ENCODE peak calls at places on chromosomes 5 and 9, in nine cellular contexts. O is substantia nigra; V is kidney; A is mammary epithelial cell; X is ovary; E is CD8-positive, alpha-beta memory T cell; P is left ventricle myocardium inferior; J is Peyer's patch; D is gastrocnemius medialis. B is an unnamed sample.

GRCh38 chr5:174919351-174919750 is 195.0 kb downstream of the MSX2 start:
- DNase-seq in O (no peak), V (no peak), A (no peak), X (no peak), E (no peak), P (no peak), J (no peak), D (no peak), B (no peak)

GRCh38 chr9:89218040-89218928 is 39.7 kb upstream of the SHC3 start:
- DNase-seq in O (no peak), V (no peak), A (no peak), X (no peak), E (no peak), P (no peak), J (no peak), D (no peak), B (no peak)

GRCh38 chr9:113428062-113428600 is 17.6 kb downstream of the C9orf43 start:
- DNase-seq in O (no peak), V (no peak), A (no peak), X (no peak), E (no peak), P (no peak), J (no peak), D (no peak), B (no peak)

GRCh38 chr9:113737414-113738271 is 138.5 kb upstream of the ZNF618 start:
- DNase-seq in O (no peak), V (no peak), A (peak), X (peak), E (no peak), P (no peak), J (peak), D (no peak), B (peak)

GRCh38 chr9:69130456-69131441 is 43.3 kb upstream of the TJP2 start:
- DNase-seq in O (no peak), V (no peak), A (peak), X (peak), E (no peak), P (no peak), J (peak), D (no peak), B (no peak)

GRCh38 chr5:58497956-58498942 is 7.0 kb downstream of the GAPT start:
- DNase-seq in O (no peak), V (no peak), A (peak), X (peak), E (no peak), P (no peak), J (peak), D (no peak), B (no peak)

GRCh38 chr9:137972355-137972987 is 94.9 kb downstream of the CACNA1B start:
- DNase-seq in O (no peak), V (peak), A (no peak), X (no peak), E (no peak), P (no peak), J (peak), D (no peak), B (no peak)

GRCh38 chr5:159175547-159175946 is 33.8 kb downstream of the RNF145 start:
- DNase-seq in O (no peak), V (no peak), A (peak), X (no peak), E (no peak), P (no peak), J (no peak), D (no peak), B (no peak)

GRCh38 chr5:176592573-176592972 is 17.4 kb downstream of the GPRIN1 start:
- DNase-seq in O (no peak), V (no peak), A (no peak), X (no peak), E (no peak), P (no peak), J (no peak), D (no peak), B (no peak)

GRCh38 chr9:114048533-114049452 is 29.3 kb downstream of the AMBP start:
- DNase-seq in O (no peak), V (no peak), A (no peak), X (no peak), E (no peak), P (no peak), J (no peak), D (no peak), B (peak)

GRCh38 chr5:522899-523657 is 1.2 kb downstream of the SLC9A3 start:
- DNase-seq in O (no peak), V (no peak), A (no peak), X (no peak), E (no peak), P (no peak), J (peak), D (no peak), B (no peak)

GRCh38 chr9:80501635-80502034 is 929.9 kb downstream of the TLE4 start:
- DNase-seq in O (no peak), V (no peak), A (peak), X (no peak), E (no peak), P (no peak), J (no peak), D (no peak), B (no peak)

GRCh38 chr9:97419315-97419867 is 7.5 kb downstream of the TDRD7 start:
- DNase-seq in O (no peak), V (no peak), A (peak), X (no peak), E (no peak), P (no peak), J (no peak), D (no peak), B (no peak)

GRCh38 chr9:93116049-93116961 is 17.7 kb downstream of the NINJ1 start:
- DNase-seq in O (no peak), V (peak), A (no peak), X (peak), E (no peak), P (peak), J (peak), D (peak), B (no peak)

GRCh38 chr5:109347252-109347888 is 62.4 kb downstream of the PJA2 start:
- DNase-seq in O (no peak), V (no peak), A (no peak), X (no peak), E (no peak), P (no peak), J (no peak), D (no peak), B (no peak)

GRCh38 chr5:116908537-116908936 is 333.9 kb upstream of the SEMA6A start:
- DNase-seq in O (no peak), V (no peak), A (no peak), X (no peak), E (no peak), P (no peak), J (no peak), D (no peak), B (no peak)

GRCh38 chr5:121974261-121974660 is 12.5 kb downstream of the SRFBP1 start:
- DNase-seq in O (no peak), V (no peak), A (no peak), X (no peak), E (no peak), P (no peak), J (no peak), D (no peak), B (no peak)

GRCh38 chr9:128747233-128747632 is 23.3 kb upstream of the ZDHHC12 start:
- DNase-seq in O (no peak), V (no peak), A (no peak), X (no peak), E (no peak), P (no peak), J (no peak), D (no peak), B (no peak)

GRCh38 chr9:93294011-93294410 is 110.1 kb downstream of the WNK2 start:
- DNase-seq in O (no peak), V (no peak), A (no peak), X (no peak), E (no peak), P (no peak), J (no peak), D (no peak), B (no peak)

GRCh38 chr5:8906303-8906967 is 639.4 kb downstream of the SEMA5A start:
- DNase-seq in O (no peak), V (no peak), A (peak), X (no peak), E (no peak), P (no peak), J (no peak), D (no peak), B (no peak)

GRCh38 chr9:445033-445432 is 230.4 kb downstream of the DOCK8 start:
- DNase-seq in O (no peak), V (peak), A (no peak), X (peak), E (no peak), P (peak), J (no peak), D (no peak), B (no peak)

GRCh38 chr9:96376926-96377874 is 6.3 kb downstream of the SLC35D2 start:
- DNase-seq in O (no peak), V (no peak), A (peak), X (no peak), E (no peak), P (no peak), J (peak), D (no peak), B (no peak)

GRCh38 chr9:4615778-4616177 is 46.3 kb upstream of the PLPP6 start:
- DNase-seq in O (no peak), V (no peak), A (no peak), X (no peak), E (no peak), P (no peak), J (no peak), D (no peak), B (no peak)

GRCh38 chr5:118888556-118888955 is 99.8 kb downstream of the DTWD2 start:
- DNase-seq in O (no peak), V (no peak), A (no peak), X (no peak), E (no peak), P (no peak), J (no peak), D (no peak), B (no peak)

GRCh38 chr5:132008961-132009680 is 2.3 kb downstream of the ACSL6 start:
- DNase-seq in O (no peak), V (peak), A (peak), X (no peak), E (no peak), P (no peak), J (peak), D (peak), B (no peak)

GRCh38 chr9:88628114-88628513 is 93.1 kb downstream of the NXNL2 start:
- DNase-seq in O (no peak), V (no peak), A (no peak), X (no peak), E (no peak), P (no peak), J (no peak), D (no peak), B (no peak)

GRCh38 chr9:34573599-34574325 is 15.8 kb downstream of the CNTFR start:
- DNase-seq in O (no peak), V (peak), A (no peak), X (no peak), E (no peak), P (no peak), J (no peak), D (no peak), B (no peak)

GRCh38 chr9:26264709-26265601 is 586.7 kb upstream of the TUSC1 start:
- DNase-seq in O (no peak), V (no peak), A (peak), X (no peak), E (no peak), P (no peak), J (no peak), D (no peak), B (no peak)

GRCh38 chr5:146707316-146707715 is 171.2 kb downstream of the PPP2R2B start:
- DNase-seq in O (no peak), V (no peak), A (no peak), X (no peak), E (no peak), P (no peak), J (no peak), D (no peak), B (no peak)

GRCh38 chr9:81369136-81369535 is 320.2 kb downstream of the TLE1 start:
- DNase-seq in O (no peak), V (no peak), A (no peak), X (no peak), E (no peak), P (no peak), J (no peak), D (no peak), B (no peak)

GRCh38 chr5:44774279-44774880 is 34.4 kb upstream of the MRPS30 start:
- DNase-seq in O (no peak), V (no peak), A (peak), X (peak), E (no peak), P (no peak), J (no peak), D (no peak), B (no peak)

GRCh38 chr5:82748688-82749091 is 328.5 kb downstream of the TMEM167A start:
- DNase-seq in O (no peak), V (no peak), A (no peak), X (no peak), E (no peak), P (no peak), J (no peak), D (no peak), B (no peak)

GRCh38 chr9:34651876-34652602 is at the start of gene IL11RA:
- DNase-seq in O (peak), V (peak), A (peak), X (peak), E (no peak), P (peak), J (peak), D (peak), B (peak)

GRCh38 chr5:43309657-43310056 is 3.6 kb downstream of the HMGCS1 start:
- DNase-seq in O (no peak), V (no peak), A (peak), X (no peak), E (no peak), P (no peak), J (no peak), D (no peak), B (no peak)

GRCh38 chr5:11524188-11524587 is 380.1 kb downstream of the CTNND2 start:
- DNase-seq in O (no peak), V (no peak), A (no peak), X (no peak), E (no peak), P (no peak), J (no peak), D (no peak), B (no peak)

GRCh38 chr9:36158122-36158521 is 11.1 kb upstream of the CCIN start:
- DNase-seq in O (no peak), V (no peak), A (no peak), X (no peak), E (no peak), P (no peak), J (no peak), D (no peak), B (no peak)

GRCh38 chr9:131623655-131624330 is 78.5 kb downstream of the PRRT1B start:
- DNase-seq in O (no peak), V (peak), A (no peak), X (no peak), E (no peak), P (no peak), J (no peak), D (no peak), B (no peak)

GRCh38 chr9:131622536-131622935 is 77.2 kb downstream of the PRRT1B start:
- DNase-seq in O (no peak), V (no peak), A (no peak), X (no peak), E (no peak), P (no peak), J (no peak), D (no peak), B (no peak)

GRCh38 chr9:131625388-131625787 is 80.1 kb downstream of the PRRT1B start:
- DNase-seq in O (no peak), V (peak), A (no peak), X (no peak), E (no peak), P (no peak), J (no peak), D (no peak), B (no peak)

GRCh38 chr9:131625848-131626670 is 80.7 kb downstream of the PRRT1B start:
- DNase-seq in O (no peak), V (peak), A (no peak), X (no peak), E (peak), P (no peak), J (no peak), D (no peak), B (no peak)

GRCh38 chr9:131624636-131625241 is 79.4 kb downstream of the PRRT1B start:
- DNase-seq in O (no peak), V (peak), A (no peak), X (no peak), E (no peak), P (peak), J (no peak), D (no peak), B (no peak)
- H3K27ac ChIP-seq in O (no peak), V (no peak), A (no peak), X (no peak), E (peak), P (peak), J (peak), D (peak), B (no peak)

GRCh38 chr5:150507283-150508020 is 479 bp upstream of the NDST1 start:
- DNase-seq in O (no peak), V (no peak), A (no peak), X (no peak), E (no peak), P (no peak), J (peak), D (no peak), B (no peak)
- H3K27ac ChIP-seq in O (peak), V (peak), A (no peak), X (peak), E (no peak), P (peak), J (peak), D (peak), B (no peak)

GRCh38 chr5:172660974-172661373 is 19.9 kb downstream of the NEURL1B start:
- DNase-seq in O (no peak), V (no peak), A (no peak), X (no peak), E (no peak), P (no peak), J (no peak), D (no peak), B (no peak)

GRCh38 chr5:172661536-172661935 is 20.5 kb downstream of the NEURL1B start:
- DNase-seq in O (no peak), V (no peak), A (no peak), X (no peak), E (no peak), P (no peak), J (no peak), D (no peak), B (no peak)

GRCh38 chr5:172664018-172664417 is 23.0 kb downstream of the NEURL1B start:
- DNase-seq in O (no peak), V (no peak), A (no peak), X (no peak), E (no peak), P (no peak), J (no peak), D (no peak), B (no peak)

GRCh38 chr5:172665049-172665541 is 24.0 kb downstream of the NEURL1B start:
- DNase-seq in O (no peak), V (no peak), A (no peak), X (no peak), E (no peak), P (no peak), J (no peak), D (no peak), B (no peak)

GRCh38 chr5:172662596-172662995 is 21.5 kb downstream of the NEURL1B start:
- DNase-seq in O (no peak), V (no peak), A (no peak), X (no peak), E (no peak), P (no peak), J (no peak), D (no peak), B (no peak)
- H3K27ac ChIP-seq in O (no peak), V (no peak), A (no peak), X (no peak), E (no peak), P (peak), J (no peak), D (peak), B (no peak)

GRCh38 chr5:14102666-14103065 is 40.5 kb upstream of the TRIO start:
- DNase-seq in O (no peak), V (no peak), A (no peak), X (no peak), E (no peak), P (no peak), J (no peak), D (no peak), B (no peak)

GRCh38 chr5:14107536-14107935 is 35.6 kb upstream of the TRIO start:
- DNase-seq in O (no peak), V (no peak), A (no peak), X (no peak), E (no peak), P (no peak), J (no peak), D (no peak), B (no peak)

GRCh38 chr5:14108170-14108996 is 34.8 kb upstream of the TRIO start:
- DNase-seq in O (peak), V (no peak), A (no peak), X (peak), E (no peak), P (peak), J (peak), D (peak), B (no peak)

GRCh38 chr5:14109041-14109747 is 33.9 kb upstream of the TRIO start:
- DNase-seq in O (no peak), V (no peak), A (peak), X (no peak), E (no peak), P (no peak), J (no peak), D (peak), B (no peak)

DNA sequence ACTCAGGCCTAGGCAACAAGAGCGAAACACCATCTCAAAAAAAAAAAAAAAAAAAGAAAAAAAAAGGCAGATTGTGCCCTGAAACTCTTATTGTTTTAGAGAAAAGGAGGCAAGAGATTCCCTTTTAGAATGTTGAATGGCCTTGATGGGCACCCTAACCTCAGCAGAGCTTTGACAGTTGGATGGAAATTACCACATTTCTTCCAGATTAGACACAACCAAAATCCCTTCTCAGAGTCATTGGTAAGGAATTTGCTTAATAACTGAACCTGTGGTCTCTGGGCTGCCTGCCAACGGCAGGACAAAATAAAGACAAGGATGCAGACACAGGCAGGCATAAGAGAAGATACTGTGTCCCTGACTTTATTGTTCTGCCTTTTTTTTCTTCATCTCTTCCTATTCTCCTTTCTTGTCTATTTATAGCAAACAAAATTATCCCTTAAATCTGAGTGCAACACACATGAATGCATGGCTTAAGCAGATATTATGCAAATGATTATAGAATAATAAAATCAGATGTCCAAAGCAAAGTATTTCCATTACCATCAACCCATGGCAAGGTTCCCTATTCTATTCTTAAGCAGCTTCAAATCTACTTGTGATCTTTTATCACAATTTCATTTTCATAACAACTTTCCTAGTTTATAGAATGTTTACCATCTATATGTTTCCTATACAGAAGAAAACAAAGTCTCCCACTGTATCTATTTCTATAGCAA is 37.3 kb upstream of the TRIO start:
- DNase-seq in O (no peak), V (no peak), A (peak), X (no peak), E (no peak), P (no peak), J (no peak), D (no peak), B (no peak)
- H3K27ac ChIP-seq in O (no peak), V (no peak), A (peak), X (no peak), E (no peak), P (no peak), J (no peak), D (no peak), B (no peak)

DNA sequence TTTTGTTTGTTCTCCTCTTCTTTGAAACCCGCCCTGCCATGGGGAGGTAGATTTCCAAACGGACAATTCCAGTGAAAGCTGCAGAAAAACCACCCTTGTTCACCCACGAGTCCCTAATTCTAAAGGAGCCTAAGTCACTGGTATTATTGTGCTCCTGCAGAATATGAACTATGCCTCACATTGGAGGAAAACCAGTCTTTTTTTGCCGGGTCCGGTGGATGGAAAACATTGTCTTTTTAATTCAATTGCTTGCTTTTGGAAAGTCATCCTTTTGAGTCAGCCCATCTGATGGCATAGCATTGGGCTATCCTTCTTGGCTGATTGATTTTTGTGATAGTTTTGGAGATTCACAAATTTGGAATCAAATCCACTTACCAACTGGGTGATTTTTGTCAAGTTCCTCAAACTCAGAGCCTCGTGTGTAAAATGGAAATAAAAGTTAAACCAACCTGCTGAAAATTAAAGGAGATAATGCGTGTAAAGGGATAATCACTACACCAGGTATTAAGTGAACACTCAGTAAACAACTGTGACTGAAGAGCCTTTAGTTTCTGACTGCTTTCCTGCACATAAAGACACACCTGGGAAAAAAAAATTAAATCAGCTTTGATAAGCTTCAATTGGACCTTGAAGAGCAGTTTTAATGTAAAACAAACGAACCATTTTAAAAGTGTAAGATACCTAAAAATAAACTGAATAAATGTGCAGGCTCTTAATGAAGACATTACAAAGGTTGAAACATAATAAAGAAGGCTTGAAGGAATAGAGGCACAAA is 783 bp upstream of the CCNJL start:
- DNase-seq in O (no peak), V (no peak), A (peak), X (no peak), E (no peak), P (no peak), J (no peak), D (no peak), B (no peak)
- H3K27ac ChIP-seq in O (no peak), V (no peak), A (peak), X (peak), E (no peak), P (peak), J (no peak), D (no peak), B (no peak)

B was measured in CD8-positive, alpha-beta T cell.